ENCODE peak calls at places on chromosomes 5 and 9, in six cellular contexts. R, M, O, B, D and V are unnamed samples.

GRCh38 chr9:38074441-38074943 is 5.5 kb upstream of the SHB start:
- DNase-seq in R (peak; percentile 15), M (no peak), O (no peak), B (no peak), D (no peak), V (no peak)

GRCh38 chr5:137192293-137192743 is 306.8 kb downstream of the SPOCK1 start:
- DNase-seq in R (no peak), M (no peak), O (no peak), B (no peak), D (no peak), V (no peak)

GRCh38 chr9:136303825-136304416 is at the start of gene CCDC187:
- DNase-seq in R (peak; percentile 31), M (no peak), O (no peak), B (no peak), D (no peak), V (no peak)

GRCh38 chr5:154478752-154479159 is 729 bp upstream of the HAND1 start:
- DNase-seq in R (no peak), M (no peak), O (no peak), B (no peak), D (no peak), V (no peak)

GRCh38 chr9:95091574-95091970 is 225.9 kb downstream of the FANCC start:
- DNase-seq in R (no peak), M (no peak), O (no peak), B (no peak), D (no peak), V (peak; percentile 87)

GRCh38 chr9:94804316-94804715 is 77.8 kb downstream of the AOPEP start:
- DNase-seq in R (no peak), M (no peak), O (no peak), B (no peak), D (no peak), V (no peak)

GRCh38 chr9:121684381-121685145 is 33.1 kb downstream of the DAB2IP start:
- DNase-seq in R (peak; percentile 59), M (no peak), O (no peak), B (no peak), D (peak; percentile 42), V (no peak)

GRCh38 chr5:180441577-180441976 is 52.6 kb upstream of the CNOT6 start:
- DNase-seq in R (no peak), M (no peak), O (no peak), B (no peak), D (no peak), V (no peak)

GRCh38 chr5:36552626-36553393 is 53.6 kb upstream of the SLC1A3 start:
- DNase-seq in R (no peak), M (no peak), O (no peak), B (no peak), D (no peak), V (no peak)

GRCh38 chr9:87792831-87793288 is 66.9 kb downstream of the CTSL start:
- DNase-seq in R (peak; percentile 97), M (peak; percentile 72), O (no peak), B (peak; percentile 63), D (peak; percentile 37), V (peak; percentile 94)

GRCh38 chr5:32991416-32991805 is 280.3 kb downstream of the NPR3 start:
- DNase-seq in R (no peak), M (no peak), O (no peak), B (no peak), D (no peak), V (no peak)

GRCh38 chr9:121538221-121538620 is 38.6 kb upstream of the GGTA1 start:
- DNase-seq in R (no peak), M (no peak), O (no peak), B (peak; percentile 48), D (no peak), V (no peak)

GRCh38 chr9:69444021-69444420 is 119.0 kb downstream of the ENTREP1 start:
- DNase-seq in R (no peak), M (no peak), O (no peak), B (no peak), D (no peak), V (no peak)

GRCh38 chr5:134079748-134080581 is 34.5 kb upstream of the TCF7 start:
- DNase-seq in R (no peak), M (no peak), O (no peak), B (no peak), D (no peak), V (no peak)

GRCh38 chr5:122150128-122150685 is 20.9 kb downstream of the ZNF474 start:
- DNase-seq in R (no peak), M (no peak), O (no peak), B (no peak), D (no peak), V (no peak)

GRCh38 chr5:33476992-33477391 is 36.2 kb downstream of the TARS1 start:
- DNase-seq in R (no peak), M (no peak), O (no peak), B (no peak), D (no peak), V (no peak)

GRCh38 chr9:136228107-136228875 is 17.3 kb downstream of the QSOX2 start:
- DNase-seq in R (peak; percentile 31), M (no peak), O (no peak), B (peak; percentile 69), D (peak; percentile 56), V (peak; percentile 98)

GRCh38 chr9:68668127-68668526 is 36.9 kb upstream of the PIP5K1B start:
- DNase-seq in R (no peak), M (no peak), O (no peak), B (no peak), D (no peak), V (no peak)

GRCh38 chr5:73299017-73299630 is 126.1 kb downstream of the TMEM174 start:
- DNase-seq in R (no peak), M (no peak), O (no peak), B (no peak), D (no peak), V (no peak)

GRCh38 chr5:74242516-74242915 is 398.0 kb downstream of the ENC1 start:
- DNase-seq in R (no peak), M (no peak), O (no peak), B (no peak), D (no peak), V (no peak)

GRCh38 chr5:58085800-58086199 is 374.1 kb downstream of the PLK2 start:
- DNase-seq in R (no peak), M (no peak), O (no peak), B (peak; percentile 8), D (peak; percentile 62), V (peak; percentile 36)

GRCh38 chr5:158541535-158541934 is 558.2 kb downstream of the EBF1 start:
- DNase-seq in R (no peak), M (no peak), O (no peak), B (no peak), D (no peak), V (no peak)

GRCh38 chr9:100216178-100216787 is 117.2 kb downstream of the INVS start:
- DNase-seq in R (peak; percentile 68), M (peak; percentile 53), O (no peak), B (peak; percentile 28), D (peak; percentile 55), V (peak; percentile 28)

GRCh38 chr5:42854795-42855194 is 43.1 kb upstream of the SELENOP start:
- DNase-seq in R (no peak), M (no peak), O (no peak), B (no peak), D (no peak), V (no peak)

GRCh38 chr5:142014911-142015584 is 2.2 kb upstream of the GNPDA1 start:
- DNase-seq in R (peak; percentile 61), M (peak; percentile 73), O (no peak), B (peak; percentile 69), D (peak; percentile 56), V (peak; percentile 39)

GRCh38 chr5:114839360-114839759 is 330.3 kb downstream of the TRIM36 start:
- DNase-seq in R (no peak), M (no peak), O (no peak), B (no peak), D (no peak), V (no peak)

GRCh38 chr5:154346427-154346826 is 99.4 kb upstream of the SAP30L start:
- DNase-seq in R (no peak), M (no peak), O (no peak), B (no peak), D (no peak), V (no peak)

GRCh38 chr9:90827181-90827866 is 25.7 kb downstream of the SYK start:
- DNase-seq in R (peak; percentile 87), M (no peak), O (no peak), B (no peak), D (no peak), V (no peak)
- TF ChIP-seq POLR2A in R (no peak), M (no peak), O (no peak), B (no peak), D (no peak), V (no peak)

GRCh38 chr5:151683444-151683843 is 3.3 kb downstream of the SPARC start:
- DNase-seq in R (no peak), M (no peak), O (no peak), B (no peak), D (no peak), V (no peak)
- TF ChIP-seq POLR2A in R (no peak), M (no peak), O (no peak), B (no peak), D (no peak), V (no peak)

GRCh38 chr9:106868565-106868964 is 5.6 kb downstream of the ZNF462 start:
- DNase-seq in R (no peak), M (peak; percentile 17), O (no peak), B (no peak), D (no peak), V (no peak)
- TF ChIP-seq POLR2A in R (no peak), M (no peak), O (no peak), B (no peak), D (no peak), V (no peak)

DNA sequence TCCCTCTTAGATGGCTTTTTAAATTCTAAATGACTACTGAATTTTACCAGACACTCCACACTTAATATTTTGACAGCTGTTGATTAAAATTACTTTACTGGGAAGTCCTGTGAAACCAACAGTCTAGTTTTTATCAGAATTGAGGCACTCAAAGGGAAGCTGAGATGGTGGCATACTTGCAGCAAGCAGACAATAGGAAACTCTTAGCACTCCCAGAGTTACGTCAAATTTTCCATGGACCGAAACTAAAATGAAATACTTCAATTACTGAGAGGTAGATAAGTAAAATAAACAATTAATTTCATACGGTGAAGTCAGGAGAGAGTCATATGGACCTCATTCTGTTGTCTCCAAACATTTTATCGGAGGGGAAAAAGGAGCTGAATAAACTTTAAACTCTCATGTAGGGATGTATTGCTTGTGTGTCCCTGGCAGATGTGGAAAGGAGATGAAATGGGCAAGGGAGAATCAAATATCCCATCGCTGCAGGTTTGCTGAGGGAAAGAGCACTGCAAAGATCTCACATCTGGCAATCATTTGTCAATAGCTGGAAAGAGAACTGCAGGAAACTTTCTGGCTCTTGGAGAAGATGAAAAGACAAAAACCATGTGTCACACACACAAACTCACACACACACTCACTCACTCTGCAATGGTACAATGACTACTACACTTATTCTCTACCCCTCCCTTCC is 189.4 kb downstream of the BNC2 start:
- DNase-seq in R (no peak), M (no peak), O (no peak), B (no peak), D (no peak), V (no peak)
- TF ChIP-seq POLR2A in R (no peak), M (no peak), O (no peak), B (no peak), D (no peak), V (no peak)

GRCh38 chr5:179055436-179055835 is 4.7 kb upstream of the ZNF354C start:
- DNase-seq in R (no peak), M (no peak), O (no peak), B (no peak), D (no peak), V (no peak)
- TF ChIP-seq POLR2A in R (no peak), M (no peak), O (no peak), B (no peak), D (no peak), V (no peak)